ENCODE peak calls at places on chromosome 15, in four cellular contexts. G, X, F and H are unnamed samples.

GRCh38 chr15:80191897-80192595 is 39.2 kb downstream of the FAH start:
- DNase-seq in G (no peak), X (no peak), F (no peak), H (no peak)

GRCh38 chr15:45338417-45338816 is 39.9 kb downstream of the GATM start:
- DNase-seq in G (no peak), X (no peak), F (no peak), H (no peak)

GRCh38 chr15:77709135-77709886 is 76.6 kb upstream of the LINGO1 start:
- DNase-seq in G (peak), X (no peak), F (no peak), H (no peak)

GRCh38 chr15:67506775-67507747 is 13.9 kb upstream of the C15orf61 start:
- DNase-seq in G (no peak), X (no peak), F (no peak), H (no peak)

GRCh38 chr15:67997996-67998395 is 56.1 kb upstream of the PIAS1 start:
- DNase-seq in G (no peak), X (no peak), F (no peak), H (no peak)

GRCh38 chr15:89321521-89322410 is 12.9 kb downstream of the POLG start:
- DNase-seq in G (no peak), X (no peak), F (no peak), H (no peak)

GRCh38 chr15:34993413-34993812 is 5.3 kb upstream of the ZNF770 start:
- DNase-seq in G (no peak), X (no peak), F (no peak), H (no peak)

GRCh38 chr15:70792171-70792573 is 28.8 kb upstream of the UACA start:
- DNase-seq in G (no peak), X (no peak), F (no peak), H (no peak)

GRCh38 chr15:51403072-51403878 is 61.8 kb downstream of the GLDN start:
- DNase-seq in G (no peak), X (no peak), F (peak), H (no peak)

GRCh38 chr15:67048281-67049279 is 16.8 kb upstream of the SMAD3 start:
- DNase-seq in G (no peak), X (no peak), F (no peak), H (no peak)

GRCh38 chr15:34362047-34362773 is 4.8 kb downstream of the LPCAT4 start:
- DNase-seq in G (no peak), X (no peak), F (no peak), H (no peak)

GRCh38 chr15:48556159-48556897 is 89.2 kb downstream of the FBN1 start:
- DNase-seq in G (no peak), X (no peak), F (no peak), H (no peak)

GRCh38 chr15:66472176-66472999 is 25.2 kb downstream of the SNAPC5 start:
- DNase-seq in G (no peak), X (no peak), F (no peak), H (no peak)

GRCh38 chr15:55168350-55168974 is 28.3 kb downstream of the RSL24D1 start:
- DNase-seq in G (peak), X (peak), F (peak), H (peak)

GRCh38 chr15:81914734-81915234 is 131.0 kb downstream of the MEX3B start:
- DNase-seq in G (no peak), X (no peak), F (no peak), H (no peak)

GRCh38 chr15:85730001-85730820 is 64.5 kb downstream of the KLHL25 start:
- DNase-seq in G (no peak), X (peak), F (peak), H (no peak)

GRCh38 chr15:98859149-98859548 is 148.4 kb downstream of the PGPEP1L start:
- DNase-seq in G (no peak), X (no peak), F (no peak), H (no peak)

GRCh38 chr15:70137975-70138374 is 40.3 kb upstream of the TLE3 start:
- DNase-seq in G (no peak), X (no peak), F (no peak), H (no peak)

GRCh38 chr15:36175181-36175750 is 404.2 kb upstream of the CDIN1 start:
- DNase-seq in G (no peak), X (no peak), F (no peak), H (no peak)

GRCh38 chr15:96542130-96542770 is 211.8 kb downstream of the NR2F2 start:
- DNase-seq in G (no peak), X (no peak), F (no peak), H (no peak)

GRCh38 chr15:70432924-70433500 is 330.3 kb downstream of the UACA start:
- DNase-seq in G (no peak), X (no peak), F (peak), H (no peak)

GRCh38 chr15:37098468-37099320 is 1.7 kb downstream of the MEIS2 start:
- DNase-seq in G (no peak), X (peak), F (peak), H (peak)

GRCh38 chr15:38531509-38531908 is 33.1 kb downstream of the RASGRP1 start:
- DNase-seq in G (peak), X (no peak), F (no peak), H (peak)

GRCh38 chr15:80527961-80528360 is 123.8 kb downstream of the ARNT2 start:
- DNase-seq in G (peak), X (no peak), F (no peak), H (no peak)

GRCh38 chr15:51069983-51070382 is 24.7 kb downstream of the TNFAIP8L3 start:
- DNase-seq in G (no peak), X (no peak), F (no peak), H (no peak)

GRCh38 chr15:68278345-68279217 is 1.0 kb downstream of the FEM1B start:
- DNase-seq in G (peak), X (no peak), F (no peak), H (no peak)

GRCh38 chr15:64635486-64635815 is 139.9 kb downstream of the RBPMS2 start:
- DNase-seq in G (no peak), X (no peak), F (no peak), H (no peak)

GRCh38 chr15:53160092-53160704 is 370.1 kb upstream of the ONECUT1 start:
- DNase-seq in G (no peak), X (no peak), F (no peak), H (no peak)

GRCh38 chr15:57355259-57355658 is 21.0 kb upstream of the CGNL1 start:
- DNase-seq in G (no peak), X (no peak), F (no peak), H (no peak)

GRCh38 chr15:57591822-57592367 is at the start of gene MYZAP:
- DNase-seq in G (no peak), X (peak), F (peak), H (peak)